ENCODE peak calls at places on chromosomes 6 and 20, in five cellular contexts. B is ovary, J is tibial nerve, E is K562, W is stomach. S is an unnamed sample. For H3K9me3, the result is how much of the 10 kb centered on the place peaks cover.

GRCh38 chr20:56223352-56223751 is 25.2 kb upstream of the MC3R start:
- DNase-seq in J (no peak), W (no peak), E (no peak), B (no peak), S (no peak)

GRCh38 chr20:57774951-57775350 is 65.1 kb upstream of the PMEPA1 start:
- DNase-seq in E (no peak), W (no peak), J (no peak), B (no peak), S (no peak)

GRCh38 chr6:14046476-14047068 is 71.0 kb upstream of the CD83 start:
- DNase-seq in B (no peak), W (peak), E (peak), J (peak), S (no peak)

GRCh38 chr20:9977629-9978028 is 57.2 kb upstream of the ANKEF1 start:
- DNase-seq in E (no peak), W (no peak), J (no peak), B (no peak), S (no peak)

GRCh38 chr20:24634855-24635254 is 165.4 kb downstream of the SYNDIG1 start:
- DNase-seq in J (no peak), W (no peak), B (no peak), E (peak), S (no peak)

GRCh38 chr20:11544029-11544678 is 373.5 kb upstream of the BTBD3 start:
- DNase-seq in W (no peak), J (peak), E (peak), B (no peak), S (no peak)

GRCh38 chr20:35312348-35312747 is 20.1 kb upstream of the FAM83C start:
- DNase-seq in W (no peak), J (no peak), B (no peak), E (peak), S (no peak)

GRCh38 chr20:2752631-2753455 is 47.6 kb downstream of the CPXM1 start:
- DNase-seq in J (no peak), E (peak), B (peak), W (no peak), S (no peak)

GRCh38 chr20:45449528-45449927 is 20.0 kb upstream of the WFDC2 start:
- DNase-seq in J (no peak), E (no peak), W (no peak), B (no peak), S (peak)

GRCh38 chr20:40506567-40506966 is 182.5 kb downstream of the MAFB start:
- DNase-seq in B (peak), E (peak), J (peak), W (peak), S (peak)

GRCh38 chr20:2741463-2741862 is 48.9 kb downstream of the EBF4 start:
- DNase-seq in E (no peak), W (no peak), J (no peak), B (no peak), S (no peak)

DNA sequence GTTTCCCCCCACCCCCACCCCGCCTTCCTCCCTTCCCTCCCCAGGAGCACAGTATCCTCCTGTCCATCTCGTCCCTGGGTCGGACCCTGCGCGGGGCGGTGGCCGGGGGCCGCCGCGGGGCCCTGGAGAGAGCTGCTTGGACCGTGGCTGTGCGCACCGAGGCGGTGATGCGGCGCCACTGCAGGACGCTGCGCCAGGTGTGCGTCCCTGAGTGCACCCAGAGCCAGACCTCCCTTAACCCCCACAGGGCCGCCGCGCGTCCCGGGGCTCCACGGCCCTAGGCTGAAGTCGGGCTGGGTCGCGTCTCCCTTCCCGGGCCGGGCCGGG is 2.2 kb downstream of the C20orf204 start:
- DNase-seq in E (no peak), W (no peak), B (no peak), J (no peak), S (no peak)
- H3K4me3 ChIP-seq in E (peak), W (peak), B (no peak), J (peak), S (peak)

GRCh38 chr6:140140891-140141290 is 766.4 kb upstream of the CITED2 start:
- DNase-seq in B (no peak), E (no peak), W (no peak), J (no peak), S (no peak)

GRCh38 chr6:140134224-140134623 is 759.8 kb upstream of the CITED2 start:
- DNase-seq in J (no peak), B (no peak), E (no peak), W (no peak), S (no peak)

GRCh38 chr6:140138311-140138994 is 764.0 kb upstream of the CITED2 start:
- DNase-seq in J (no peak), E (no peak), W (no peak), B (no peak), S (no peak)
- TF ChIP-seq EP300 in J (no peak), E (no peak), W (no peak), B (no peak), S (no peak)

GRCh38 chr6:158057213-158057987 is 75.7 kb downstream of the SYNJ2 start:
- DNase-seq in J (no peak), W (no peak), E (no peak), B (peak), S (no peak)
- H3K9me3 ChIP-seq in J (under half), W (under half), E (under half), B (under half), S (under half)

DNA sequence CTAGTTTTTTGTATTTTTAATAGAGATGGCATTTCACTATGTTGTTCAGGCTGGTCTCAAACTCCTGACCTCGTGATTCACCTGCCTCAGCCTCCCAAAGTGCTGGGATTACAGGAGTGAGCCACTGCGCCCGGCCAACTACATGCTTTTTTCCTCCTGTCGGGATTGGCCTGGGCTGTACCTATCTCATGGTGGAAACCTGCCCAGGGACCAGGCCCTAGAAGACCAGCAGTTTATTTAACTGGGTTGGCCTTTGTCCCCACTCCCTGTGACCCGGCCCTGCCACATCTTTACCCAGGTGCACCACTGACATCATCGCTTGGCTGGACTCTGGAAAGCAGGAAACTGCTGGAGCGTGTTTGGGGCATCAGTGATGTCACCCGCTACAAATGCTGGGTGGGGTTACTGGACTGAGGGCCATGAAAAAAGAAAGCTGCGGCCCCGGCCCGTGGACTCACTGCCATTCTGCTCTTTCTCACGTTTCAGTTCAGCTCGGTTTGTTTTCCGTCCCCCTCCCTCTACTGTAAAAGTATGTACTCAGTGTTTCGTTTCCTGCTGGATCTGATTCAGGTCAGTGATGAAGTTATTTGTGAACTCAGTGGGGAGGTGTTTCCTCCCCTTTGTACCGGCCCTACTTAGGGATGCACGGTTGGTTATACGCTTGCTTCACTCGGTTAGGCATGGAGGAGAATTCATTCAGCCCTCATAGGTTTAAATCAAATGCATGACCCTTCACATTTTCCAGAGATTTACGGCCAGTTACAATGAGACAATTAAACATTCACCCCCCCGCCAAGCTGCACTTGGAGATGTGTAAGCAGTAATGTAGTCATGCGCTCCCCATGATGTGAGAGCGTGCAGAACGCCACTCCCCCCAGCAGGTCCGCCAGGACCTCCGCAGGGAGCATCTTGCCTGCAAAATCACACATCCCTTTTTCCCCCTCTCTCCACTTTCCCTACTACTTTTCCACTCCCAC is 179.3 kb downstream of the MTHFD1L start:
- DNase-seq in J (peak), B (peak), E (no peak), W (peak), S (no peak)
- H3K4me3 ChIP-seq in J (no peak), B (peak), E (no peak), W (peak), S (no peak)

DNA sequence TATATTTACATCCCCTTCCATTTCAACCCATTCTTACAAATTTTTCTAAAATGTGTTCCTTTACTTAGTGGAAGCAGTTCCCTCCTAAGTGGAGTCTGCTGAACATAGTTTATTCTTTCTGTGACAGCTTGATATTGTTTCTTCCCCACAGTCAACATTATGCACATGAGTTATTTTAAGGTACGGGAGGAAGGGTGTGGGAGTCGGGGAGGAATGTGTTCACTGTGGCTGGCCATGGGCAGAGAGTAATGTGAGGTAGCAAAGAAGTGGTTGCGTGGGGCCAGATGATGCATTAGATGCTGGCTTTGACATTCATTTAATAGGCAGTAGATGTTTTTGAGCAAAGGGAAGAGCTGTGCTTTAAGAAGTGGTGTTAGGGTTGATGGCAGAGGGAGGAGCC is 98.5 kb downstream of the ARMC2 start:
- DNase-seq in W (no peak), B (no peak), E (no peak), J (no peak), S (no peak)
- TF ChIP-seq EP300 in W (no peak), B (no peak), E (no peak), J (no peak), S (no peak)

GRCh38 chr20:60314727-60315126 is 356.5 kb downstream of the CDH26 start:
- DNase-seq in E (no peak), B (no peak), W (no peak), J (no peak), S (no peak)
- H3K9me3 ChIP-seq in E (under half), B (under half), W (under half), J (under half), S (under half)

GRCh38 chr6:17491416-17492142 is 98.2 kb downstream of the CAP2 start:
- DNase-seq in W (no peak), J (no peak), E (no peak), B (no peak), S (peak)

GRCh38 chr6:17493286-17493685 is 99.9 kb downstream of the CAP2 start:
- DNase-seq in J (no peak), E (peak), W (no peak), B (no peak), S (no peak)

GRCh38 chr6:17494177-17494576 is 100.8 kb downstream of the CAP2 start:
- DNase-seq in E (no peak), B (no peak), J (no peak), W (no peak), S (no peak)

GRCh38 chr6:17490724-17491123 is 97.3 kb downstream of the CAP2 start:
- DNase-seq in B (no peak), J (no peak), W (no peak), E (no peak), S (no peak)

DNA sequence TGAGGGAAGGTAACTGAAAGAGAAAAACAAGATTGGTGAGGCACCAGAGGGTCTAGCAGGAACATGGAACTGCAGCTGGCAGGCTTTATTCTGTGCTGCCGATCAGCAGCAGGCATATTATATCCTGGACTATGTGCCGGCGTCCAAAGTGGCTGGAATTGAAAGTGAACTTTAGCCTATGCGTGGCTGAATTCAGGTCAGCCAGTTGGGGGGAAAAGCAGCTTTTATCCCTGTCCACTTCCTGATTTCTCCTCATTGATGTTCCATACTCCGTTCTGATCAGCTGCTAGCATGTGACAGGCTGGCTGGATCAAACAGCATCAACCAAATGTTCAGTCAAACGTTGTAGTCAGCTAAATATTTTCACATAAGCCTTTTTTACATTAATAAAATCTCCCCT is 99.0 kb downstream of the CAP2 start:
- DNase-seq in B (no peak), W (no peak), E (no peak), J (no peak), S (no peak)
- H3K4me3 ChIP-seq in B (no peak), W (no peak), E (no peak), J (no peak), S (no peak)

DNA sequence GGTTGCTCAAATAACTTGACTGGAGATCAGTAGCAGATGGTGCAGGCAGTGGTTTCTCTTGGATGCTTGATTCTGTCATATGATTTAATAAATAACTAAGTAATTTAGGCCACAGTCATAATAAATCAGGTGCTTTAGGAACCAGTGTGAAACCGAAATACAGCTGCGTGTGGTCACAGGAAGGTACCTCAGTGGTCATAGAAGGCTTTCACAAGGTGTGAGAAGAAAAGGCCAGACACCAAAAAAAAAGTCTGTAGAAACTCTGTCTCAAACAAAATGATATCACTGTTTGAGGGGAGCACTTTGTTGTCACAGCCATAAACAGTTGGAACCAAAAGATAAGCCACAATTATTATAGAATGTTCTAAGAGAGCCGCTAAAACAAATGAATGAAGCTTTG is 56.5 kb downstream of the ARMC2 start:
- DNase-seq in B (no peak), E (no peak), J (no peak), W (no peak), S (no peak)
- TF ChIP-seq EP300 in B (no peak), E (no peak), J (no peak), W (no peak), S (no peak)

GRCh38 chr6:168645326-168645725 is 204.3 kb downstream of the SMOC2 start:
- DNase-seq in E (no peak), J (no peak), B (no peak), W (no peak), S (no peak)
- H3K9me3 ChIP-seq in E (under half), J (under half), B (under half), W (under half), S (under half)

S was measured in upper lobe of left lung.